ENCODE peak calls at places on chromosomes 3 and 15, in six cellular contexts. E is HTR-8/SVneo; R is tibial nerve; V is neural progenitor cell; U is stimulated activated effector memory CD8-positive, alpha-beta T cell treated with anti-CD3 and anti-CD28 coated beads, Interleukin-12 subunit alpha, Interleukin-12 subunit beta, amount 100 ng/mL, for 72 hours; Z is ELR. K is an unnamed sample.

GRCh38 chr3:47772788-47773187 is 8.9 kb downstream of the SMARCC1 start:
- DNase-seq in E (no peak), R (no peak), V (no peak), U (no peak), Z (no peak), K (no peak)

GRCh38 chr3:100144255-100144866 is 30.1 kb upstream of the FILIP1L start:
- DNase-seq in E (no peak), R (no peak), V (no peak), U (no peak), Z (no peak), K (no peak)

GRCh38 chr15:40930430-40931299 is 1.5 kb downstream of the DLL4 start:
- DNase-seq in E (no peak), R (no peak), V (peak; percentile 87), U (no peak), Z (peak; percentile 58), K (no peak)

GRCh38 chr15:67049351-67050044 is 15.9 kb upstream of the SMAD3 start:
- DNase-seq in E (peak; percentile 56), R (no peak), V (no peak), U (no peak), Z (peak; percentile 91), K (no peak)

GRCh38 chr3:101690972-101691371 is 4.5 kb upstream of the RPL24 start:
- DNase-seq in E (no peak), R (no peak), V (no peak), U (no peak), Z (no peak), K (no peak)

GRCh38 chr3:58835075-58835474 is 168.5 kb upstream of the FAM3D start:
- DNase-seq in E (peak; percentile 3), R (no peak), V (no peak), U (no peak), Z (peak; percentile 58), K (no peak)

GRCh38 chr3:39718674-39719595 is 90.5 kb upstream of the MYRIP start:
- DNase-seq in E (no peak), R (no peak), V (no peak), U (no peak), Z (peak; percentile 32), K (no peak)

GRCh38 chr15:84681822-84682221 is 23.8 kb upstream of the NMB start:
- DNase-seq in E (no peak), R (no peak), V (no peak), U (no peak), Z (peak; percentile 62), K (no peak)

GRCh38 chr15:41620536-41621199 is 39.5 kb upstream of the MGA start:
- DNase-seq in E (no peak), R (no peak), V (no peak), U (no peak), Z (no peak), K (no peak)

GRCh38 chr15:99409097-99409473 is 156.7 kb upstream of the MEF2A start:
- DNase-seq in E (peak; percentile 80), R (peak; percentile 32), V (peak; percentile 63), U (no peak), Z (peak; percentile 72), K (no peak)

GRCh38 chr15:48358229-48358641 is 27.0 kb downstream of the DUT start:
- DNase-seq in E (no peak), R (no peak), V (peak; percentile 32), U (no peak), Z (peak; percentile 64), K (no peak)

GRCh38 chr15:94305133-94305532 is 73.8 kb downstream of the MCTP2 start:
- DNase-seq in E (no peak), R (no peak), V (no peak), U (peak; percentile 34), Z (no peak), K (peak; percentile 87)

GRCh38 chr3:76367281-76367680 is 581.9 kb upstream of the ZNF717 start:
- DNase-seq in E (no peak), R (no peak), V (no peak), U (no peak), Z (peak; percentile 73), K (no peak)

GRCh38 chr15:67865766-67866165 is 25.9 kb upstream of the RNU6-1 start:
- DNase-seq in E (no peak), R (no peak), V (peak; percentile 74), U (no peak), Z (no peak), K (no peak)

K was measured in natural killer cell treated with Interleukin-12 subunit alpha and Interleukin-12 subunit beta and Interleukin-15 and Interleukin-18, amount 100 ng/mL, for 72 hours.